ENCODE peak calls at places on chromosomes 12 and 14, in six cellular contexts. R, P, T, U, Y and V are unnamed samples.

GRCh38 chr14:104425763-104426691 is 153.5 kb upstream of the C14orf180 start:
- DNase-seq in R (no peak), P (no peak), T (peak), U (no peak), Y (no peak), V (no peak)

GRCh38 chr12:93778306-93778705 is 101.1 kb downstream of the CRADD start:
- DNase-seq in R (peak), P (peak), T (peak), U (peak), Y (no peak), V (peak)

GRCh38 chr12:93852067-93852466 is 174.9 kb downstream of the CRADD start:
- DNase-seq in R (no peak), P (no peak), T (no peak), U (no peak), Y (no peak), V (no peak)

GRCh38 chr12:54773593-54773992 is 80.7 kb upstream of the MUCL1 start:
- DNase-seq in R (no peak), P (no peak), T (no peak), U (no peak), Y (no peak), V (no peak)

GRCh38 chr14:37668646-37669045 is 73.2 kb downstream of the TTC6 start:
- DNase-seq in R (no peak), P (no peak), T (no peak), U (peak), Y (no peak), V (no peak)

GRCh38 chr12:90621927-90622326 is 333.0 kb downstream of the CCER1 start:
- DNase-seq in R (no peak), P (no peak), T (no peak), U (peak), Y (no peak), V (peak)

GRCh38 chr14:74954232-74954946 is 1.0 kb downstream of the PGF start:
- DNase-seq in R (no peak), P (no peak), T (no peak), U (no peak), Y (peak), V (no peak)

GRCh38 chr12:108696111-108696995 is 35.0 kb downstream of the CORO1C start:
- DNase-seq in R (peak), P (no peak), T (no peak), U (peak), Y (no peak), V (peak)

GRCh38 chr14:103735022-103735421 is 19.4 kb downstream of the ZFYVE21 start:
- DNase-seq in R (no peak), P (no peak), T (no peak), U (no peak), Y (no peak), V (no peak)

GRCh38 chr12:101823891-101824290 is 6.9 kb downstream of the GNPTAB start:
- DNase-seq in R (no peak), P (no peak), T (peak), U (peak), Y (peak), V (peak)

DNA sequence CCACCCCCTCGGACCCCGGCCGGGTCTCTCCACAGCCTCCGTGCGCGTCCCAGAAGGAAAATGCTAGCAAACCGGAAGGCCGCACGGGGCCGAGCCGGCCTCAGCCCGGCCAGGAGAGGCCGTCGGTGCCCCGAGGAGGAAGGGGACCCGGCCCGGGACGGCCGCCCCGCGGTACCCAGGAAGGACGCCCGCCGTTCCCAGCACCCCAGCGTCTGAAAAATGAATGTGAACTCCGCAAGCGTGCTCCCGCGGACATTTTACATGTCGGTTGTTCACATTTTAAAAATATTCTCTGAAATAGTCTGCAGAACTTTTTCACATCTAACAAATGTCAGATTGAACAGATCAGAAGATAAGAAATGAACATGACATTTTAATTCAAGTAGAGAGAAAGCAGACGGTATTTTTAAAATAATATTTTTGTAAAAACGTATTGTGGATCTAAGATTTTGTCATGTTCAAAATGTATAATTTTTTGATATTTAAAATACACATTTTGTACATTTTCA is 101.8 kb upstream of the DIO3 start:
- DNase-seq in R (no peak), P (no peak), T (no peak), U (no peak), Y (no peak), V (no peak)
- H3K4me3 ChIP-seq in R (peak), P (peak), T (no peak), U (no peak), Y (peak), V (no peak)

DNA sequence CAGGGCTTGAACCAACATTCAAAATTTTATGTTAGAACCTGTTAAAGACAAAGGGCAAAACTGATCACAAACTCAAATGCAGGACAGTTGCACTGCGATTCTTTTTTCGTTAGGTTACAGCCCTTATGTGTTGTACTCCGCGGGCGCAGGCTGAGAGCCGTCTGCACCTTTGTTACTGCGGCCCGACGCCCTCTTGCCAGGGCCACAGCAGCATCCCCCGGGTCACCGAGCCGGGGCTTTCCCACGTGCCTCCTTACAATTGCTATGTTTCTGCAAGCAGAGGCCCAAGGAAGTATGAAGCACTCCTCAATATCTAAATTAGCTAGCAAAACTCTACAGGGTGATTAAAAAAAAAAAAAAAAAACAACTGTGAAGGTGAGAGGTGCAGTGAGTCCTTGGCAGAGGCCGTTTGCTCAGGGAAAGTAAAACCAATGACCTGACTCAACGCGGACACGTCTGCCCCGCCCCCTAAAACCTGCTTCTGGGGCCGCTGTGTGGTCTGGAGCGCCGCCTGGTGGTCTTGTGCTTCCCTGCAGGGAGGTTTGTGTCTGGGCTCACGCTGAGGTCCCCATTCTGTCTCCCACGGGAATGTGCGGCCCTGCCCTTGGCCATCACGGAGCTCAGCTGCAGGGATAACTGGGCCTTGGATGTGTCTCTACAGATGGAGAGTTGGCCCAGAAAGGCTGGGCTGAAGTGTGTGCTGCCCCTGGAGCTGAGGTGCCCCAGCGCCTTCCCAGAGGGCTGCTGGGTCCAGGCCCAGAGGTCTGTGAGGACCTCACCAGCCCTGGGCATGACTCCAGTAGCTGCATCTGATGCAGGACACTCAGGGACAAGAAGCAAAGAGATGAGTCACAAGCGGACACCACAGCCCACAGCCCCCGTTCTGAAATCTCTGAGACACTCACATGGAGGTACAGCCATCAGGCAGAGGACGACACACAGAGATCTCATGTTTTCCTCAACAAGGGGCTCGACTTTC is 418.5 kb downstream of the TMEM121 start:
- DNase-seq in R (no peak), P (no peak), T (peak), U (no peak), Y (no peak), V (no peak)
- TF ChIP-seq CTCF in R (peak), P (peak), T (peak), U (no peak), Y (no peak), V (no peak)

GRCh38 chr12:124786065-124786964 is 77.3 kb downstream of the SCARB1 start:
- DNase-seq in R (peak), P (peak), T (peak), U (peak), Y (peak), V (peak)
- H3K4me3 ChIP-seq in R (no peak), P (peak), T (no peak), U (peak), Y (peak), V (peak)

DNA sequence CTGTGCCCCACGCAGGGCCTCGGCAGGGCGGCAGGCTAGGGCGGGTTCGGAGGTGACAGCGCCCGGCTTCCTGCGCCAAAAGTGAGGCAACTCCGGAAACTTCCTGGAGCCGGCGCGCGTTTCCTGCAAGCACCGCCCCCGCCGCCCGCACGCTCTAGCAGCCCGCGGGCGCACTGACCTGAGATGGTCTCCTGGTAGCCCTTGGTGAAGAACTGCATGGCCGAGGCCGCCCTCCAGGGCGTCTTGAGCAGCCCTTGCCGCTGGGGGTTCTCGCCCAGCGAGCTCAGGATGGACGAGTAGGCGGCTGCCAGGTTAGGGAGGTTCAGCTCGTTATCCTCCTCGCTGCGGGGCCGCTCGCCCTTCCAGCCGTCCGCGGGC is 494 bp downstream of the GCH1 start:
- DNase-seq in R (peak), P (peak), T (peak), U (peak), Y (peak), V (peak)
- TF ChIP-seq CTCF in R (no peak), P (peak), T (no peak), U (no peak), Y (no peak), V (no peak)

GRCh38 chr14:50000215-50001145 is 107.6 kb downstream of the ARF6 start:
- DNase-seq in R (peak), P (no peak), T (peak), U (peak), Y (peak), V (peak)

GRCh38 chr14:50002926-50003212 is 110.0 kb downstream of the ARF6 start:
- DNase-seq in R (no peak), P (no peak), T (no peak), U (no peak), Y (no peak), V (no peak)

GRCh38 chr14:50003213-50004021 is 110.5 kb downstream of the ARF6 start:
- DNase-seq in R (peak), P (peak), T (peak), U (peak), Y (peak), V (peak)

GRCh38 chr14:50001146-50001998 is 108.5 kb downstream of the ARF6 start:
- DNase-seq in R (peak), P (no peak), T (no peak), U (peak), Y (no peak), V (peak)

DNA sequence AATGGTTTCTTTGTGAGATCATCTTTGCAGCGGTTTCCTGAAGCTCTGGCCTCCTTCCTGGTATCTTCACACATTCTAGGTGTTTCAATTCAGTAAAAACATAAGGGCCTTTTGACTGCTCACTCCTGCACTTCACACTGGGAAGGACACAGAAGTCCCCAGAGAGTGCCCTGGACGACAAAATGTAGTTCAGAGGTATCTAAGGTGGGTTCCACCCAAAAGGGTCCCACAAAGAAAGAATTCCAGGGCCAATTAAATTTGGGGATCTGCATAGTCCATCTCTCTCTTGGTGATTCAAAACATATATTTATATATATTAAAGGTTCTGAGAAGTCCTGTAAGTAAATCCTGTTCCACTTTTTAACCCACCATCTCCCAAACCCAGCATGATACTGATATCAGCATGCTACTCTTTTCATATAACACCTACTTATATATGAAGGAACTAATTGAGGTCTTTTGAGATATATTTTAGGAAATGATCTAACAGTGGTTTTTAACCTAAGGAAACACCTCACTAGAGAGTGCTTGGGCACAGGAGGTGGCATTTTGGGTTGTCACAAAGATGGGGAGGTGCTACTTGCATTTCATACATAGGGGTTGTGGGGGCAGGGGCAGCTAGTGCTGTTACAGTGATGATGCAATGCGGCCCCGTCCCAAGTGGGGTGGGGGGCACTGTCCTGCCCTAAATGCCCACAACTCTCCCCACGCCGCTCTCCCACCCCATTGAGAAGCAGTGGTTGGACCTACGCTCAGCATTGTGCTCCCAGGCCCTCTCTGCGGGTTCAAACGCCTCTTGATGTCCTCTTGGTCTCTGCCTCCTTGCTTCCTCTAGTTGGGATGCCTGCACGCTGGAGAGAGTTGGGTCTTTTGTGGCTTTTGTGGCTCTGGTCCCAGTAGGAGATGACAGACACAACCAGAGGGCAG is 109.4 kb downstream of the ARF6 start:
- DNase-seq in R (no peak), P (no peak), T (no peak), U (no peak), Y (no peak), V (no peak)
- H3K4me3 ChIP-seq in R (no peak), P (peak), T (no peak), U (no peak), Y (no peak), V (no peak)

GRCh38 chr14:61381589-61381988 is 60.2 kb downstream of the PRKCH start:
- DNase-seq in R (no peak), P (no peak), T (no peak), U (no peak), Y (no peak), V (no peak)

GRCh38 chr14:61382842-61383241 is 61.5 kb downstream of the PRKCH start:
- DNase-seq in R (no peak), P (no peak), T (no peak), U (no peak), Y (no peak), V (no peak)

GRCh38 chr14:61385002-61385685 is 63.8 kb downstream of the PRKCH start:
- DNase-seq in R (no peak), P (no peak), T (no peak), U (peak), Y (peak), V (no peak)

GRCh38 chr14:61379639-61380184 is 58.3 kb downstream of the PRKCH start:
- DNase-seq in R (no peak), P (no peak), T (no peak), U (no peak), Y (no peak), V (no peak)

GRCh38 chr14:61380984-61381383 is 59.6 kb downstream of the PRKCH start:
- DNase-seq in R (no peak), P (no peak), T (no peak), U (no peak), Y (no peak), V (no peak)
- TF ChIP-seq CTCF in R (no peak), P (no peak), T (no peak), U (no peak), Y (no peak), V (no peak)

GRCh38 chr12:6949063-6949594 is 2.0 kb upstream of the PTPN6 start:
- DNase-seq in R (no peak), P (no peak), T (no peak), U (no peak), Y (no peak), V (no peak)
- H3K4me3 ChIP-seq in R (no peak), P (no peak), T (no peak), U (no peak), Y (no peak), V (no peak)

DNA sequence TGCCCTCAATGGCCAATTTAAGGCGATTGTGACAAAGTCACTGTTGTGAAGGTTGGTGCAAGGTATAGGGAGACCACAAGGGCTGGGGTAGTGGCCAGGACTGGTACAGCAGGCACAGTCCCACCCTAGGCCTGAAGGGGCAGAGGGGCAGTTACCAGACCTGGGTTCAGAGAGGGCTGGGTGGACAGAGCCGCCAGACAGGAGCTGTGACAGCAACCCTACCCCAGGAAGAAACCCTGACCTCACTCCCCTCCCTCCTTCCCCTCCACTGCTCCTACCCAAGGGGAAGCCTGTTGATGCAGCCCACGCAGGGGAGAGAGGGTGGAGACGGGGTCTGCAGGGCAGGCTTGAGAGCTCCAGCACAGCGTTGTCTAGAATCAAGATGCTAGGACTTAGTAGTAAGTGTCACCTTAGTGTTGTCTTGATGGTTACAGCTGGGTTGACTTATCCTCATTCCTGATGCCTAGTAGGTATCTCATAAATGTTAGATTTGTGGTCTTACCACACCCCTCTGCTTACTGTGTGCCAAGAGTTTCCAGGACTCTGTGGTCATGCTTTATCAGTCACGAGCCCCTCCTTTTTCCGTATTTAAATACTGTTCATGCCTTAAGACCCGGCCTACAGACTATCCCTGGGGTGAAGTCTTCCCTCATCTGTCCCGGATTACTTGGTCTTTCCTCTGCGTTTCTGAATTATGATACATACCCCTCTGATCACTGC is 14.4 kb downstream of the EML1 start:
- DNase-seq in R (peak), P (no peak), T (no peak), U (peak), Y (no peak), V (peak)
- TF ChIP-seq CTCF in R (no peak), P (no peak), T (no peak), U (no peak), Y (no peak), V (peak)

DNA sequence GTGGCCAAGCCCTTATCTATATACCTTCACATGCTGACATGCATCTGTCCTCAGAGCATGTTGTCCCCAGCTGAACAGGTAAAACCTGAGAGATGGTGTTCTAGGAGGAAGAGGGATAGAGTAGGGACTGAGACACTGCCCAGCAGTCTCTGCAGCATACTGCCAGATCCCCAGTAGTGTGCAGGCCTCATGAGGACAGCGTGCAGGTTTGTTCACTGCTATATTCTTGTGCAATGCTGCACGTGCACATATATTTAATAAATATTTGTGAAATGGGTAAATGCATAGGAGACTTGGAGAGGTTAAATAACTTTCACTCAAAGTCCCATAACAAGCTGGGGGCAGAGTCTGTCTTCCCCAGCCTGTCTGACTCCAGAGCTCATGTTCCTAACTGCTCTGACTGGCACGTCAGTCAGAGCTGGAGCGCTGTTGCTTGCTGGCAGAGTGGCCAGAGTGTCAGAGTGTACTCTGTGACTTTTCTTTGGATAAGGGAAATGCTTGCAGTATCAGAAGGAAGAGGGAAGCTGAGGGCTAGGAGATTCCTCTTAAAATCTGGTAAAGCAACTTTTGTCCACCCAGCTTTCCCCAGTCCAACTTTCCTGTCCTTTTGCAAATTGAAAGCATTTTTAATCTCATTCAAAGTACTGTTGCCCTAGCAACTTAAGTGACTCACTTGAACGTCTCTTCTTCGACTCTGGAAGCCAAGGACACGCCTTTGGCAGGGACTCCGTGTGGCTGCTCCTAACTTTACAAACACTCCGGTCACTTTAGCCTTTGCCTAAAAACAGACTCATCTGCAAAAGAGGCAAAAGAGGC is 14.9 kb upstream of the POLR3B start:
- DNase-seq in R (peak), P (peak), T (peak), U (peak), Y (peak), V (peak)
- H3K4me3 ChIP-seq in R (no peak), P (peak), T (no peak), U (peak), Y (no peak), V (peak)